ENCODE peak calls at places on chromosomes 2 and 18, in six cellular contexts. One of them, this sample, is unnamed.

GRCh38 chr2:240987588-240987987 is 10.8 kb upstream of the SNED1 start:
- DNase-seq in fibroblast of lung: no peak
- DNase-seq in kidney: peak
- DNase-seq in HCT116: no peak
- DNase-seq in lower lobe of right lung: peak
- DNase-seq in breast epithelium: no peak
- DNase-seq in this sample: no peak

GRCh38 chr2:12720181-12720580 is 3.4 kb downstream of the TRIB2 start:
- DNase-seq in lower lobe of right lung: no peak
- DNase-seq in HCT116: no peak
- DNase-seq in kidney: no peak
- DNase-seq in breast epithelium: no peak
- DNase-seq in fibroblast of lung: peak
- DNase-seq in this sample: no peak

GRCh38 chr2:7011376-7012083 is 94.3 kb downstream of the RNF144A start:
- DNase-seq in breast epithelium: no peak
- DNase-seq in lower lobe of right lung: no peak
- DNase-seq in HCT116: no peak
- DNase-seq in kidney: no peak
- DNase-seq in fibroblast of lung: peak
- DNase-seq in this sample: no peak

GRCh38 chr2:119282139-119282965 is 58.7 kb downstream of the STEAP3 start:
- DNase-seq in fibroblast of lung: no peak
- DNase-seq in breast epithelium: no peak
- DNase-seq in lower lobe of right lung: no peak
- DNase-seq in kidney: no peak
- DNase-seq in HCT116: no peak
- DNase-seq in this sample: no peak

GRCh38 chr2:143433158-143433557 is 303.9 kb downstream of the ARHGAP15 start:
- DNase-seq in lower lobe of right lung: no peak
- DNase-seq in breast epithelium: no peak
- DNase-seq in kidney: no peak
- DNase-seq in HCT116: no peak
- DNase-seq in fibroblast of lung: no peak
- DNase-seq in this sample: no peak

GRCh38 chr2:191155608-191156071 is 4.8 kb upstream of the STAT4 start:
- DNase-seq in HCT116: peak
- DNase-seq in lower lobe of right lung: no peak
- DNase-seq in kidney: no peak
- DNase-seq in breast epithelium: no peak
- DNase-seq in fibroblast of lung: peak
- DNase-seq in this sample: peak

GRCh38 chr2:40611196-40611595 is 159.3 kb upstream of the SLC8A1 start:
- DNase-seq in kidney: no peak
- DNase-seq in fibroblast of lung: peak
- DNase-seq in breast epithelium: no peak
- DNase-seq in lower lobe of right lung: no peak
- DNase-seq in HCT116: no peak
- DNase-seq in this sample: no peak

GRCh38 chr2:185780890-185781289 is 42.3 kb downstream of the FSIP2 start:
- DNase-seq in lower lobe of right lung: no peak
- DNase-seq in breast epithelium: no peak
- DNase-seq in kidney: no peak
- DNase-seq in fibroblast of lung: peak
- DNase-seq in HCT116: no peak
- DNase-seq in this sample: no peak

GRCh38 chr2:11397046-11397445 is 52.6 kb upstream of the ROCK2 start:
- DNase-seq in kidney: no peak
- DNase-seq in fibroblast of lung: no peak
- DNase-seq in breast epithelium: no peak
- DNase-seq in HCT116: no peak
- DNase-seq in lower lobe of right lung: peak
- DNase-seq in this sample: no peak

GRCh38 chr2:134866498-134867099 is 28.2 kb downstream of the ACMSD start:
- DNase-seq in lower lobe of right lung: no peak
- DNase-seq in fibroblast of lung: peak
- DNase-seq in HCT116: no peak
- DNase-seq in kidney: no peak
- DNase-seq in breast epithelium: no peak
- DNase-seq in this sample: no peak

GRCh38 chr2:104901037-104901851 is 47.3 kb downstream of the POU3F3 start:
- DNase-seq in fibroblast of lung: no peak
- DNase-seq in HCT116: no peak
- DNase-seq in lower lobe of right lung: no peak
- DNase-seq in kidney: peak
- DNase-seq in breast epithelium: no peak
- DNase-seq in this sample: no peak

GRCh38 chr2:239444626-239445625 is 44.1 kb upstream of the HDAC4 start:
- DNase-seq in kidney: peak
- DNase-seq in breast epithelium: peak
- DNase-seq in lower lobe of right lung: peak
- DNase-seq in HCT116: no peak
- DNase-seq in fibroblast of lung: peak
- DNase-seq in this sample: no peak

GRCh38 chr2:200944467-200945394 is 18.7 kb downstream of the ORC2 start:
- DNase-seq in lower lobe of right lung: no peak
- DNase-seq in fibroblast of lung: peak
- DNase-seq in HCT116: peak
- DNase-seq in breast epithelium: no peak
- DNase-seq in kidney: no peak
- DNase-seq in this sample: no peak

GRCh38 chr18:9863282-9863681 is 22.5 kb upstream of the TXNDC2 start:
- DNase-seq in kidney: no peak
- DNase-seq in fibroblast of lung: no peak
- DNase-seq in HCT116: no peak
- DNase-seq in breast epithelium: no peak
- DNase-seq in lower lobe of right lung: no peak
- DNase-seq in this sample: no peak

GRCh38 chr2:233811732-233812131 is 33.6 kb downstream of the MROH2A start:
- DNase-seq in breast epithelium: no peak
- DNase-seq in fibroblast of lung: no peak
- DNase-seq in HCT116: no peak
- DNase-seq in lower lobe of right lung: no peak
- DNase-seq in kidney: peak
- DNase-seq in this sample: no peak

GRCh38 chr2:238505119-238505891 is 78.6 kb downstream of the ASB1 start:
- DNase-seq in fibroblast of lung: peak
- DNase-seq in HCT116: no peak
- DNase-seq in kidney: peak
- DNase-seq in lower lobe of right lung: no peak
- DNase-seq in breast epithelium: no peak
- DNase-seq in this sample: no peak

GRCh38 chr18:10490401-10491289 is 35.2 kb upstream of the NAPG start:
- DNase-seq in breast epithelium: no peak
- DNase-seq in kidney: no peak
- DNase-seq in fibroblast of lung: no peak
- DNase-seq in lower lobe of right lung: no peak
- DNase-seq in HCT116: peak
- DNase-seq in this sample: peak

GRCh38 chr18:31241900-31242409 is 76.0 kb upstream of the DSG1 start:
- DNase-seq in breast epithelium: peak
- DNase-seq in HCT116: peak
- DNase-seq in kidney: no peak
- DNase-seq in fibroblast of lung: peak
- DNase-seq in lower lobe of right lung: no peak
- DNase-seq in this sample: no peak

GRCh38 chr2:33378551-33379220 is 97.8 kb upstream of the RASGRP3 start:
- DNase-seq in HCT116: no peak
- DNase-seq in fibroblast of lung: peak
- DNase-seq in lower lobe of right lung: no peak
- DNase-seq in kidney: no peak
- DNase-seq in breast epithelium: no peak
- DNase-seq in this sample: no peak

GRCh38 chr2:37877457-37878315 is 47.4 kb upstream of the RMDN2 start:
- DNase-seq in kidney: no peak
- DNase-seq in HCT116: peak
- DNase-seq in breast epithelium: no peak
- DNase-seq in lower lobe of right lung: no peak
- DNase-seq in fibroblast of lung: peak
- DNase-seq in this sample: no peak

GRCh38 chr2:24594283-24594682 is 103.2 kb downstream of the NCOA1 start:
- DNase-seq in breast epithelium: no peak
- DNase-seq in HCT116: no peak
- DNase-seq in fibroblast of lung: no peak
- DNase-seq in kidney: no peak
- DNase-seq in lower lobe of right lung: no peak
- DNase-seq in this sample: no peak

GRCh38 chr2:181946444-181947127 is 39.1 kb upstream of the PPP1R1C start:
- DNase-seq in lower lobe of right lung: no peak
- DNase-seq in breast epithelium: no peak
- DNase-seq in kidney: no peak
- DNase-seq in fibroblast of lung: no peak
- DNase-seq in HCT116: no peak
- DNase-seq in this sample: no peak

GRCh38 chr2:126981476-126981875 is 82.8 kb downstream of the TEX51 start:
- DNase-seq in lower lobe of right lung: no peak
- DNase-seq in HCT116: no peak
- DNase-seq in breast epithelium: no peak
- DNase-seq in fibroblast of lung: no peak
- DNase-seq in kidney: no peak
- DNase-seq in this sample: no peak

GRCh38 chr2:191557841-191558240 is 120.1 kb upstream of the NABP1 start:
- DNase-seq in kidney: no peak
- DNase-seq in lower lobe of right lung: no peak
- DNase-seq in fibroblast of lung: no peak
- DNase-seq in HCT116: no peak
- DNase-seq in breast epithelium: no peak
- DNase-seq in this sample: no peak

GRCh38 chr2:149767516-149767974 is 180.0 kb upstream of the MMADHC start:
- DNase-seq in HCT116: no peak
- DNase-seq in fibroblast of lung: peak
- DNase-seq in breast epithelium: no peak
- DNase-seq in kidney: no peak
- DNase-seq in lower lobe of right lung: no peak
- DNase-seq in this sample: no peak

GRCh38 chr18:77136871-77137665 is 4.5 kb upstream of the MBP start:
- DNase-seq in lower lobe of right lung: no peak
- DNase-seq in fibroblast of lung: no peak
- DNase-seq in HCT116: no peak
- DNase-seq in breast epithelium: no peak
- DNase-seq in kidney: no peak
- DNase-seq in this sample: no peak

GRCh38 chr2:44789971-44790721 is 151.4 kb upstream of the SIX3 start:
- DNase-seq in lower lobe of right lung: no peak
- DNase-seq in fibroblast of lung: no peak
- DNase-seq in kidney: no peak
- DNase-seq in breast epithelium: no peak
- DNase-seq in HCT116: no peak
- DNase-seq in this sample: no peak
- H3K27ac ChIP-seq in lower lobe of right lung: no peak
- H3K27ac ChIP-seq in fibroblast of lung: no peak
- H3K27ac ChIP-seq in kidney: no peak
- H3K27ac ChIP-seq in breast epithelium: no peak
- H3K27ac ChIP-seq in HCT116: no peak
- H3K27ac ChIP-seq in this sample: no peak

DNA sequence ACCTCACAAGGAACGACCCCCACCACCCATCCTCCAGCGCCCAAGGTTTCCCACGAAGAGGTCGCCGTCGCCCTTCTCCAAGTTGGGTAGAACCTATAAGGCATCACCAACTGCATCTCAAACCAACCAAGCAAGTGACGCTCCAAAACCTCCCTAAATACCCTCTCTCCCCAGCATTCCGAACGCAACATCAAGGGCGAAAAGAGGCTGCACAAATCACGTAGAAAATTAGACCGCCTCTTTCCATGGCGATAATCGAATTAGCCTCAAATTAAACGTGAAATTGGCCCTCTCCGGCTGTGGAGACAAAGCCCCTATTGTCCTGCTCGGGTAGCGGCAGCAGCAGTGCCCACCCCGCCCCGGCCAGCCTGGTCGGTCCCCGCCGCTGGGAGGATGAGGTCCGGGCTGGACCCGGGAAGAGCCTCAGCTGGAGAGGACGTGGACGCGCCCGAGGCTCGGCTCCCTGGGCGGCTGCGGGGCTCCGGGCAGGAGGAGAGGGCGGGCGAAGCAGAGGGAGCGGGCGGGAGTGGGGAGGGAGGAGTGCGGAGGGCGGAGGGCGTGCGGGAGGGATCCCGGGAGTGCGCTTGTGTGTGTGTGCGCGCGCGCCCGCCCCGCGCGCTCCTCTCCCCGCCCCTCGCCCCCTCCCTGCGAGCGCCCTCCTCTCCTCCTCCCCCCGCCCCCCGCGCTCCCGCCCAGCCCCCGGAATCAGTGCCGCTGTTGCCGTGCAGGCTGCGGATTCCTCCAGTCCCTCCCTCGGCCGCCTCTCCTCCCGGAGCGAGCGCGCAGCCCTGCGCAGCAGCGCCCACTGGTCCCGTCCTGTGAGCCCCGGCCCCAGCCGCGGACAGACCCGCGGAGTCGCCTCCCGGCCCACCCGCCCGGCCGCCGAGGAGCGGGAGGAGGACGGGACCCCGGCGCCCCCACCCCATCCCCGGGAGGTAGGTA is at the start of gene SPTBN1:
- DNase-seq in kidney: peak
- DNase-seq in HCT116: peak
- DNase-seq in lower lobe of right lung: peak
- DNase-seq in fibroblast of lung: peak
- DNase-seq in breast epithelium: peak
- DNase-seq in this sample: no peak
- H3K27ac ChIP-seq in kidney: peak
- H3K27ac ChIP-seq in HCT116: peak
- H3K27ac ChIP-seq in lower lobe of right lung: peak
- H3K27ac ChIP-seq in fibroblast of lung: peak
- H3K27ac ChIP-seq in breast epithelium: peak
- H3K27ac ChIP-seq in this sample: no peak

GRCh38 chr2:236608308-236608564 is 38.6 kb downstream of the ACKR3 start:
- DNase-seq in fibroblast of lung: peak
- DNase-seq in kidney: no peak
- DNase-seq in breast epithelium: no peak
- DNase-seq in lower lobe of right lung: no peak
- DNase-seq in HCT116: no peak
- DNase-seq in this sample: no peak
- H3K27ac ChIP-seq in fibroblast of lung: no peak
- H3K27ac ChIP-seq in kidney: no peak
- H3K27ac ChIP-seq in breast epithelium: no peak
- H3K27ac ChIP-seq in lower lobe of right lung: no peak
- H3K27ac ChIP-seq in HCT116: no peak
- H3K27ac ChIP-seq in this sample: no peak

DNA sequence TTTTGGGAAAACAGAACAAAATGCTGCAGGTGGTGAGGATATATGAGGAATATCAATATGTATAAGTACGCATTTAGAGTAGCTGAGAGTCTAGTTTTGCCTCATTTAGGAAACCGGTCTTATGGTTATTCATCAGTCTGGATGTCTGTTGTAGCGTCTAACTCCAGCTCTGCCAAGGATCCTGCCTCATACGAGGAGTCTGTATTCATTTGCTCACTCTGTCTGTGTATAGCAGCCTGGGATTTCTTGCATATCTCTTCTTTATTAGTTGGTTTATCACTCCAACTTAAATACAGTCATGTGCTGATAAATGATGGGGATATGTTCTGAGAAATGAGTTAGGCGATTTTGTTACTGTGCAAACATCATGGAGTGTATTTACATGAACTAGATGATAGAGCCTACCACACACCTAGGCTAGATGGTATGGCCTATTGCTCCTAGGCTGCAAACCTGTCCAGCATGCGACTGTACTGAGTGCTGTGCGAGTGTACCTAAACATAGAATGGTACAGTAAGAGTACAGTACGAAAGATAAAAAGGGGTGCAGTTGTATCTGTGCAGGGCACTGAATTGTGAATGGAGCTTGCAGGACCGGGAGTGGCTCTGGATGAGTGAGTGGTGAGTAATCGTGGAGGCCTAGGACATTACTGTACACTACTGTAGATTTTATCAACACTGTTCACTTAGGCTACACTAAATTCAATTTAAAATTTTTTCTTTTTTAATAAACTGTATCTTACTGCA is 148.2 kb downstream of the ZNF407 start:
- DNase-seq in lower lobe of right lung: no peak
- DNase-seq in breast epithelium: no peak
- DNase-seq in fibroblast of lung: peak
- DNase-seq in kidney: no peak
- DNase-seq in HCT116: peak
- DNase-seq in this sample: no peak
- H3K27ac ChIP-seq in lower lobe of right lung: no peak
- H3K27ac ChIP-seq in breast epithelium: no peak
- H3K27ac ChIP-seq in fibroblast of lung: no peak
- H3K27ac ChIP-seq in kidney: no peak
- H3K27ac ChIP-seq in HCT116: no peak
- H3K27ac ChIP-seq in this sample: no peak

This sample was measured in naive thymus-derived CD4-positive, alpha-beta T cell.